ENCODE peak calls at places on chromosomes 6 and 20, in ten cellular contexts. R is activated CD4-positive, alpha-beta T cell treated with anti-CD3 and anti-CD28 coated beads, Interleukin-2, amount 50 U/mL, for 1 hour; X is lung; S is nephron progenitor cell; I is EL; Y is cardiac muscle cell; M is CD8-positive, alpha-beta memory T cell; T is kidney tubule cell; B is choroid plexus epithelial cell; H is ovary. F is an unnamed sample.

GRCh38 chr20:43925786-43926185 is 11.1 kb downstream of the TOX2 start:
- DNase-seq in M (no peak), R (peak), Y (no peak), S (no peak), I (peak), T (no peak), B (peak), X (no peak), H (no peak), F (peak)

GRCh38 chr6:158040051-158040803 is 58.6 kb downstream of the SYNJ2 start:
- DNase-seq in B (peak), S (no peak), R (no peak), I (peak), H (peak), T (peak), Y (no peak), X (no peak), M (no peak), F (peak)

GRCh38 chr6:154868143-154868594 is 126.9 kb upstream of the TIAM2 start:
- DNase-seq in H (no peak), Y (peak), I (peak), R (no peak), X (no peak), T (peak), B (peak), M (no peak), S (no peak), F (peak)

GRCh38 chr6:42313038-42313437 is 95.4 kb upstream of the MRPS10 start:
- DNase-seq in S (no peak), Y (no peak), T (no peak), I (peak), H (no peak), R (no peak), X (no peak), M (no peak), B (peak), F (no peak)

GRCh38 chr6:127471379-127472255 is 12.4 kb upstream of the KIAA0408 start:
- DNase-seq in X (no peak), H (no peak), I (peak), B (no peak), Y (no peak), S (no peak), M (no peak), R (no peak), T (no peak), F (no peak)

GRCh38 chr20:51404297-51405060 is 138.0 kb downstream of the NFATC2 start:
- DNase-seq in H (no peak), B (peak), R (peak), X (no peak), T (no peak), I (no peak), M (peak), S (no peak), Y (no peak), F (no peak)

GRCh38 chr6:24909281-24910216 is 26.2 kb downstream of the RIPOR2 start:
- DNase-seq in Y (no peak), I (no peak), X (no peak), R (no peak), T (no peak), S (no peak), B (no peak), M (no peak), H (no peak), F (no peak)

GRCh38 chr6:16130932-16131387 is 2.1 kb downstream of the MYLIP start:
- DNase-seq in M (peak), I (peak), Y (peak), S (peak), H (no peak), R (peak), B (peak), X (peak), T (peak), F (peak)

GRCh38 chr6:87789198-87789899 is 87.3 kb upstream of the AKIRIN2 start:
- DNase-seq in B (peak), X (peak), S (no peak), H (no peak), I (peak), T (peak), M (no peak), R (no peak), Y (no peak), F (no peak)

GRCh38 chr20:40941023-40941655 is 87.5 kb upstream of the TOP1 start:
- DNase-seq in S (no peak), H (no peak), T (no peak), I (no peak), B (peak), X (no peak), M (no peak), R (no peak), Y (no peak), F (peak)

GRCh38 chr6:152099816-152100618 is 292.5 kb downstream of the ESR1 start:
- DNase-seq in S (no peak), T (no peak), H (no peak), M (no peak), I (peak), X (peak), Y (peak), R (no peak), B (no peak), F (peak)

GRCh38 chr20:14055127-14055742 is 59.9 kb downstream of the MACROD2 start:
- DNase-seq in S (peak), B (peak), R (no peak), I (peak), X (no peak), H (no peak), Y (peak), T (peak), M (no peak), F (peak)

GRCh38 chr6:34025112-34025807 is 120.6 kb downstream of the GRM4 start:
- DNase-seq in X (no peak), M (no peak), Y (no peak), R (no peak), I (no peak), B (peak), T (no peak), S (no peak), H (no peak), F (no peak)

GRCh38 chr6:32551410-32551809 is 21.3 kb upstream of the HLA-DRB5 start:
- DNase-seq in M (no peak), I (no peak), X (no peak), B (no peak), R (no peak), S (no peak), T (no peak), H (no peak), Y (no peak), F (no peak)